ENCODE peak calls at places on chromosomes 13 and 19, in four cellular contexts. V, U, Y and D are unnamed samples.

GRCh38 chr13:107289540-107289939 is 721.6 kb upstream of the ARGLU1 start:
- DNase-seq in V (no peak), Y (no peak), U (no peak), D (no peak)

GRCh38 chr19:5703819-5704818 is 14.0 kb downstream of the RPL36 start:
- DNase-seq in V (no peak), Y (no peak), U (no peak), D (no peak)

GRCh38 chr19:49326165-49326704 is 1.2 kb upstream of the SLC6A16 start:
- DNase-seq in V (no peak), Y (no peak), U (no peak), D (no peak)

GRCh38 chr19:30689474-30689873 is 317.3 kb downstream of the ZNF536 start:
- DNase-seq in V (no peak), U (no peak), Y (no peak), D (no peak)

GRCh38 chr13:106143930-106144709 is 391.3 kb downstream of the EFNB2 start:
- DNase-seq in V (no peak), Y (no peak), U (no peak), D (no peak)

GRCh38 chr19:4067396-4068057 is 828 bp upstream of the ZBTB7A start:
- DNase-seq in V (no peak), U (peak), Y (no peak), D (no peak)

GRCh38 chr19:7979559-7979958 is 25.9 kb downstream of the ELAVL1 start:
- DNase-seq in V (no peak), U (no peak), Y (no peak), D (no peak)

GRCh38 chr13:59111711-59112110 is 1052.0 kb downstream of the DIAPH3 start:
- DNase-seq in V (no peak), U (no peak), Y (no peak), D (no peak)

GRCh38 chr19:11106477-11106876 is 17.2 kb downstream of the LDLR start:
- DNase-seq in U (no peak), Y (no peak), V (no peak), D (no peak)

GRCh38 chr19:7681336-7682174 is 922 bp downstream of the TRAPPC5 start:
- DNase-seq in V (peak), U (peak), Y (peak), D (no peak)

GRCh38 chr13:110640591-110641029 is 25.3 kb downstream of the NAXD start:
- DNase-seq in U (no peak), V (no peak), Y (no peak), D (no peak)

GRCh38 chr13:83453300-83453699 is 429.0 kb downstream of the SLITRK1 start:
- DNase-seq in U (no peak), Y (no peak), V (no peak), D (no peak)

GRCh38 chr13:20672772-20673171 is 30.7 kb upstream of the IL17D start:
- DNase-seq in U (no peak), Y (no peak), V (no peak), D (no peak)

GRCh38 chr13:53507741-53508140 is 479.1 kb downstream of the OLFM4 start:
- DNase-seq in V (no peak), Y (no peak), U (no peak), D (no peak)

GRCh38 chr13:49356224-49356623 is 87.6 kb downstream of the CAB39L start:
- DNase-seq in U (no peak), V (no peak), Y (no peak), D (no peak)

GRCh38 chr13:98782654-98783053 is 30.2 kb upstream of the SLC15A1 start:
- DNase-seq in U (no peak), Y (no peak), V (no peak), D (no peak)

GRCh38 chr13:33799950-33800592 is 17.9 kb upstream of the RFC3 start:
- DNase-seq in U (no peak), V (no peak), Y (peak), D (no peak)

GRCh38 chr13:113863511-113864302 is at the start of gene GAS6:
- DNase-seq in U (peak), V (peak), Y (no peak), D (no peak)

GRCh38 chr19:17754634-17755532 is 3.6 kb downstream of the FCHO1 start:
- DNase-seq in U (no peak), V (no peak), Y (no peak), D (peak)

GRCh38 chr19:54315956-54316355 is 3.0 kb upstream of the LILRA5 start:
- DNase-seq in Y (no peak), U (no peak), V (no peak), D (no peak)

GRCh38 chr13:76868451-76868850 is 17.8 kb downstream of the KCTD12 start:
- DNase-seq in Y (no peak), U (no peak), V (no peak), D (no peak)

GRCh38 chr13:52195052-52195837 is 35.8 kb upstream of the NEK3 start:
- DNase-seq in V (no peak), Y (no peak), U (no peak), D (no peak)

GRCh38 chr19:9075064-9075964 is 11.5 kb upstream of the OR1M1 start:
- DNase-seq in U (peak), V (peak), Y (peak), D (no peak)

GRCh38 chr19:1241417-1242095 is at the start of gene ATP5F1D:
- DNase-seq in U (peak), V (peak), Y (peak), D (peak)

GRCh38 chr13:93882086-93882651 is 597.3 kb downstream of the DCT start:
- DNase-seq in V (no peak), Y (no peak), U (no peak), D (no peak)

GRCh38 chr19:47275866-47276461 is 1.3 kb downstream of the INAFM1 start:
- DNase-seq in Y (no peak), V (no peak), U (no peak), D (no peak)

GRCh38 chr13:107803822-107804495 is 411.4 kb downstream of the LIG4 start:
- DNase-seq in Y (no peak), U (no peak), V (no peak), D (no peak)

GRCh38 chr13:57264965-57265364 is 98.0 kb downstream of the PRR20E start:
- DNase-seq in V (no peak), U (no peak), Y (no peak), D (no peak)

GRCh38 chr13:50074843-50075242 is 59.6 kb downstream of the KCNRG start:
- DNase-seq in U (no peak), Y (no peak), V (no peak), D (no peak)

GRCh38 chr13:111474136-111475002 is 153.9 kb downstream of the TEX29 start:
- DNase-seq in U (peak), Y (peak), V (peak), D (no peak)

GRCh38 chr19:49878744-49879070 is 1.2 kb downstream of the TBC1D17 start:
- DNase-seq in Y (no peak), V (no peak), U (no peak), D (no peak)

GRCh38 chr19:46904114-46905060 is 43.6 kb downstream of the ARHGAP35 start:
- DNase-seq in Y (no peak), U (no peak), V (no peak), D (no peak)

GRCh38 chr13:114067381-114067885 is 65.0 kb downstream of the RASA3 start:
- DNase-seq in Y (no peak), V (no peak), U (no peak), D (peak)

GRCh38 chr19:43776285-43776684 is 4.5 kb downstream of the KCNN4 start:
- DNase-seq in U (peak), Y (no peak), V (no peak), D (no peak)

GRCh38 chr13:110047511-110047910 is 259.4 kb downstream of the COL4A1 start:
- DNase-seq in U (no peak), V (no peak), Y (no peak), D (no peak)

GRCh38 chr19:50933640-50934039 is 19.2 kb downstream of the KLK5 start:
- DNase-seq in U (no peak), V (no peak), Y (no peak), D (no peak)

GRCh38 chr13:30196025-30196424 is 111.3 kb downstream of the KATNAL1 start:
- DNase-seq in V (no peak), U (no peak), Y (no peak), D (no peak)
- TF ChIP-seq POLR2AphosphoS2 in V (no peak), U (no peak), Y (no peak), D (no peak)

GRCh38 chr19:19552811-19553210 is 14.7 kb downstream of the CILP2 start:
- DNase-seq in V (peak), Y (no peak), U (peak), D (no peak)
- TF ChIP-seq CHD4 in V (no peak), Y (no peak), U (no peak), D (no peak)

GRCh38 chr19:39568604-39569003 is 28.6 kb upstream of the EID2 start:
- DNase-seq in Y (peak), U (no peak), V (peak), D (no peak)
- TF ChIP-seq POLR2AphosphoS2 in Y (no peak), U (no peak), V (no peak), D (no peak)

GRCh38 chr13:67048084-67048792 is 181.9 kb downstream of the PCDH9 start:
- DNase-seq in Y (no peak), V (no peak), U (no peak), D (no peak)

GRCh38 chr13:67052550-67053237 is 177.4 kb downstream of the PCDH9 start:
- DNase-seq in U (no peak), V (no peak), Y (no peak), D (no peak)

GRCh38 chr13:67049744-67050143 is 180.4 kb downstream of the PCDH9 start:
- DNase-seq in V (no peak), Y (no peak), U (no peak), D (no peak)

GRCh38 chr13:67045357-67045756 is 184.8 kb downstream of the PCDH9 start:
- DNase-seq in V (no peak), U (no peak), Y (no peak), D (no peak)

DNA sequence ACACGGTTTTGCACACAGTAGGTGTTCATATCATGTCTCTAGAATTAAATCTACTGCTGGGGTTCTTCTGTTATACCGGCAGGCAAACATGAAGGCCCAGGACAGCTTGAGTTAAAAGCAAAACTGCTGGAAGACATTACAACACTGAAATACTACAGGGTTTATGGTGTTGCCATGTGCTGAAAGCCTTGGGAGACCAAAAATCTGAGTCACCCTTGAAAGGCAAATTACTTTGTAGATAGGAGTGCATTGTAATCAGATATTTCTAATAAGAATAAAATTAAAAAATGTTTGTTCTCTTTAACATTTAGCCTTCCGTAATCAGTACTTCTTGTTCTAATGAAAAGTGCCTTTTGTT is 181.4 kb downstream of the PCDH9 start:
- DNase-seq in U (no peak), V (no peak), Y (no peak), D (no peak)
- TF ChIP-seq CHD4 in U (no peak), V (no peak), Y (no peak), D (no peak)

GRCh38 chr19:40808021-40808325 is 9.0 kb downstream of the EGLN2 start:
- DNase-seq in Y (no peak), U (no peak), V (no peak), D (no peak)
- TF ChIP-seq POLR2AphosphoS2 in Y (no peak), U (no peak), V (no peak), D (no peak)

DNA sequence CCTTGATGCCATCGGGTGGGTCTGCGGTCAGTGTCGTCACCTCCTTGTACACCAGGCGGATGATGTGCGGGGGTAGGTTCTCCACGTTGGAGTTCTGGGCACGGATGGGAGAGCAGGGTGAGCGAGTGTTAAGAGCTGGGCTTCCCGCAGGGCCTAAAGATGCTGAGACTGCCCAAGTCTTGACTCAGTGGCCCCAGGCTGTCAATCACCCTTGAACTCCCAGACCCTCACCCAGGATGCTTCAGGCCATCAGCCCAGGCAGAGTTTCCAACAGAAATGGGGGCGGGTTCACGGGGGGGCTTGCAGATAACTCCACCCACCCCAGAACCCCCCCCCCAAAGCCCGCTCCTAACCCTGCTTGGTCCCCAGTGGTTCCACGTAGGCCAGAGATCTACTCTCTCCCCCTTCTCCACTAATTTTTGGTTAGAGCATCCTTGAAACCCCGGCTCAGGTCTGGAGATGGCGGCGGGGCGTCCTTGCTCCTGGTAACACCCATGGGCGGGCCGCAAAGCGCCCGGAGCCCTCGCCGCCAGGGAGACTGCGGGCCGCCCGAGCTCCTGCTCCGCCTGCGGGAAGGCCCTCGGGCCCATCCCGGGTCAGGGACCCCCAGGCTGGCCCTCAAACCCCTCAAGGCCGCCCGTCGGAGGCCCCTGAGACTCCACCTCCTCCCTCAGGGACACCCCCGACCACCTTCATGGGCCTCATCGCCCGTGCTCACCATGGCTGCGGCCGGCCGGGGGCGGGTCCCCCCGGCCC is 541 bp downstream of the UBE2S start:
- DNase-seq in V (no peak), Y (no peak), U (peak), D (no peak)
- TF ChIP-seq CHD4 in V (no peak), Y (no peak), U (no peak), D (no peak)

GRCh38 chr13:22214184-22214583 is 543.3 kb downstream of the FGF9 start:
- DNase-seq in Y (no peak), V (no peak), U (no peak), D (no peak)

GRCh38 chr13:22220186-22221160 is 549.6 kb downstream of the FGF9 start:
- DNase-seq in Y (no peak), U (no peak), V (no peak), D (no peak)

DNA sequence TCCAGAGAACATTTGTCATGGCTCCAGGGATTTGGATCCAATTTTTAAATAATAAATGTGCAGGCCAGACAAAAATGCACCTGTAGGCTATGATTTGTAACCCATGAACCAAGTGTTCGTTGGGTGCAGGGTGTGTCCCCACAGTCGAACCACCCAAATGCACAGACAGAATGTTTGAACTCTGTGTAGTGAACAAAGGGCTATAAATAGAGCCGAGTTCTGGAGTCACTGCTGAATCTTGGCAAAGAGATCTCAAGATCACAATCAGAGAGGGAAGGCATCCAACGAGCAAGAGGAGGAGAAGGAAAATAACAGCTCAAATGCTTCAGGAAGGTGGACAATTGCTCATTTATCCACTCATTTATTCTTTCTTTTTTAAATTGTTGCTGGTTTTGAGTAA is 547.9 kb downstream of the FGF9 start:
- DNase-seq in V (no peak), Y (no peak), U (no peak), D (no peak)
- TF ChIP-seq POLR2AphosphoS2 in V (no peak), Y (no peak), U (no peak), D (no peak)

GRCh38 chr13:97030705-97031452 is 36.6 kb upstream of the OXGR1 start:
- DNase-seq in V (peak), U (peak), Y (peak), D (no peak)
- TF ChIP-seq CHD4 in V (no peak), U (no peak), Y (no peak), D (no peak)